ENCODE peak calls at places on chromosomes 3 and 15, in seven cellular contexts. G, W, T, L, N, P and M are unnamed samples.

GRCh38 chr15:35000511-35000910 is 12.4 kb upstream of the ZNF770 start:
- DNase-seq in G (no peak), W (no peak), T (no peak), L (no peak), N (no peak), P (no peak), M (no peak)

GRCh38 chr3:104887069-104887468 is 479.6 kb upstream of the ALCAM start:
- DNase-seq in G (no peak), W (no peak), T (no peak), L (no peak), N (no peak), P (no peak), M (no peak)

GRCh38 chr3:108218811-108219210 is 3.4 kb downstream of the IFT57 start:
- DNase-seq in G (no peak), W (no peak), T (no peak), L (no peak), N (no peak), P (peak; percentile 31), M (no peak)

GRCh38 chr3:99384596-99384995 is 253.8 kb upstream of the COL8A1 start:
- DNase-seq in G (no peak), W (no peak), T (no peak), L (no peak), N (no peak), P (no peak), M (no peak)

GRCh38 chr3:32959370-32959769 is 7.9 kb downstream of the CCR4 start:
- DNase-seq in G (no peak), W (no peak), T (no peak), L (peak; percentile 57), N (no peak), P (no peak), M (no peak)

GRCh38 chr15:60183366-60183765 is 179.3 kb downstream of the FOXB1 start:
- DNase-seq in G (no peak), W (no peak), T (no peak), L (no peak), N (no peak), P (no peak), M (no peak)

GRCh38 chr15:69403611-69404010 is 10.5 kb upstream of the KIF23 start:
- DNase-seq in G (no peak), W (no peak), T (no peak), L (no peak), N (no peak), P (peak; percentile 75), M (no peak)

GRCh38 chr3:58353722-58354553 is 21.2 kb downstream of the PXK start:
- DNase-seq in G (no peak), W (no peak), T (peak; percentile 50), L (no peak), N (no peak), P (no peak), M (no peak)